ENCODE peak calls at places on chromosome 14, in eight cellular contexts. O, Y, J, P, Q, N, F and V are unnamed samples.

GRCh38 chr14:55000381-55000780 is 26.5 kb downstream of the WDHD1 start:
- DNase-seq in Q (no peak), O (no peak), Y (no peak), P (no peak), J (peak; percentile 42), F (no peak), N (no peak), V (no peak)

GRCh38 chr14:71714225-71714624 is 218.0 kb upstream of the RGS6 start:
- DNase-seq in Q (peak; percentile 96), F (no peak), N (no peak), J (peak; percentile 84), Y (no peak), P (no peak), O (no peak), V (no peak)

GRCh38 chr14:94787655-94788054 is 17.7 kb upstream of the GSC start:
- DNase-seq in F (no peak), Q (no peak), N (no peak), Y (no peak), P (no peak), J (no peak), O (no peak), V (no peak)

GRCh38 chr14:96693252-96693820 is 103.8 kb upstream of the VRK1 start:
- DNase-seq in O (no peak), P (no peak), N (no peak), Y (no peak), J (no peak), Q (no peak), F (no peak), V (no peak)

GRCh38 chr14:49634547-49635334 is at the start of gene DNAAF2:
- DNase-seq in N (peak; percentile 80), Y (peak; percentile 71), O (peak; percentile 69), J (peak; percentile 75), Q (peak; percentile 65), P (peak; percentile 72), F (peak; percentile 78), V (peak; percentile 87)

GRCh38 chr14:88614218-88614907 is 51.5 kb downstream of the ZC3H14 start:
- DNase-seq in N (no peak), Q (peak; percentile 85), F (no peak), Y (no peak), O (no peak), P (no peak), J (peak; percentile 84), V (no peak)

GRCh38 chr14:56202256-56202655 is 84.0 kb downstream of the PELI2 start:
- DNase-seq in J (no peak), O (no peak), N (no peak), Q (no peak), Y (no peak), P (no peak), F (no peak), V (no peak)

GRCh38 chr14:59897757-59898383 is 22.1 kb upstream of the LRRC9 start:
- DNase-seq in Y (no peak), O (peak; percentile 26), P (no peak), N (no peak), F (peak; percentile 58), J (peak; percentile 45), Q (peak; percentile 51), V (no peak)

GRCh38 chr14:61752626-61753025 is 9.6 kb upstream of the SNAPC1 start:
- DNase-seq in N (no peak), P (no peak), Y (no peak), Q (peak; percentile 46), F (no peak), J (peak; percentile 32), O (no peak), V (no peak)

GRCh38 chr14:65470404-65470880 is 57.9 kb downstream of the FUT8 start:
- DNase-seq in F (no peak), Q (no peak), O (no peak), Y (no peak), J (no peak), N (no peak), P (no peak), V (no peak)

GRCh38 chr14:59918824-59919581 is 941 bp upstream of the LRRC9 start:
- DNase-seq in P (peak; percentile 66), O (no peak), Y (peak; percentile 14), F (peak; percentile 23), J (peak; percentile 55), N (no peak), Q (peak; percentile 53), V (peak; percentile 50)

GRCh38 chr14:43252866-43253265 is 1254.2 kb downstream of the FSCB start:
- DNase-seq in N (no peak), Q (no peak), O (no peak), F (no peak), P (no peak), J (no peak), Y (no peak), V (no peak)

GRCh38 chr14:93978735-93979134 is 2.4 kb upstream of the ASB2 start:
- DNase-seq in J (no peak), Q (no peak), O (no peak), Y (no peak), N (no peak), P (no peak), F (no peak), V (no peak)

GRCh38 chr14:54866588-54866987 is 36.0 kb downstream of the GCH1 start:
- DNase-seq in O (no peak), Y (no peak), P (no peak), N (no peak), Q (no peak), J (no peak), F (no peak), V (no peak)

GRCh38 chr14:55151601-55152000 is 22.5 kb downstream of the LGALS3 start:
- DNase-seq in Q (no peak), Y (no peak), J (no peak), F (no peak), O (no peak), N (no peak), P (no peak), V (no peak)

GRCh38 chr14:54335569-54336155 is 61.1 kb upstream of the CDKN3 start:
- DNase-seq in P (no peak), Y (no peak), N (no peak), F (no peak), Q (no peak), J (no peak), O (no peak), V (no peak)

GRCh38 chr14:61288720-61289119 is 7.6 kb upstream of the TMEM30B start:
- DNase-seq in Y (no peak), J (no peak), N (no peak), F (no peak), Q (no peak), P (no peak), O (no peak), V (no peak)

GRCh38 chr14:61620130-61620946 is 75.0 kb upstream of the HIF1A start:
- DNase-seq in Q (peak; percentile 99), J (peak; percentile 93), P (no peak), F (no peak), N (no peak), O (no peak), Y (no peak), V (no peak)

GRCh38 chr14:42214981-42215491 is 608.4 kb downstream of the LRFN5 start:
- DNase-seq in P (no peak), Y (peak; percentile 12), O (no peak), J (peak; percentile 81), Q (peak; percentile 92), F (no peak), N (no peak), V (no peak)

GRCh38 chr14:96091149-96091693 is 52.1 kb downstream of the C14orf132 start:
- DNase-seq in Y (no peak), P (peak; percentile 62), Q (no peak), J (no peak), N (peak; percentile 65), O (no peak), F (no peak), V (peak; percentile 73)

GRCh38 chr14:53509845-53510244 is 356.7 kb upstream of the DDHD1 start:
- DNase-seq in F (no peak), Q (peak; percentile 91), N (peak; percentile 76), J (no peak), P (no peak), O (peak; percentile 27), Y (no peak), V (no peak)

GRCh38 chr14:57533214-57533613 is 39.6 kb upstream of the CCDC198 start:
- DNase-seq in Y (peak; percentile 12), N (no peak), Q (peak; percentile 42), F (peak; percentile 35), J (peak; percentile 16), O (no peak), P (no peak), V (no peak)

GRCh38 chr14:76138119-76138757 is 13.5 kb upstream of the GPATCH2L start:
- DNase-seq in J (no peak), Y (no peak), Q (no peak), O (no peak), F (no peak), N (no peak), P (no peak), V (no peak)

DNA sequence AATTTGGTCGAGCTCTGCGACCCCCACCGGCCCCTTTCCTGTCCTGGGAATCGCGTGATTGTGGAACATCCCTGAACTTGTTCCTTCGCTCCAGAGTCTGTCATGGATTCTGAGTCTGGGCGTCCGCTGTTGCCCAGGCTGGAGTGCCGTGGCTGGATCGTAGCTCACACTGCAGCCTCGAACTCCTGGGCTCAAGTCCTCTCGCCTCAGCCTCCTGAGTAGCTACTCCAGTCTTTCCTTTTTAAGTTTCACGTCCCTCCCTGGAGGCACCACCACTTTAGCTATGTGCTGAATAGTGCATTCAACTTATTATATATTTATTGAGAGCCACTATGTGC is 698 bp downstream of the ACOT6 start:
- DNase-seq in F (no peak), O (peak; percentile 36), Y (no peak), J (no peak), Q (peak; percentile 41), N (no peak), P (no peak), V (no peak)
- H3K4me3 ChIP-seq in F (peak overlapping the region; percentile 64), O (peak overlapping the region; percentile 63), Y (peak overlapping the region; percentile 71), J (peak overlapping the region; percentile 48), Q (peak overlapping the region; percentile 67), N (peak overlapping the region; percentile 87), P (peak overlapping the region; percentile 64), V (peak overlapping the region; percentile 49)

GRCh38 chr14:32720927-32721326 is 217.8 kb upstream of the NPAS3 start:
- DNase-seq in J (no peak), P (no peak), Q (no peak), F (no peak), N (no peak), Y (no peak), O (no peak), V (no peak)
- H3K4me3 ChIP-seq in J (no peak overlapping the region), P (no peak overlapping the region), Q (no peak overlapping the region), F (no peak overlapping the region), N (no peak overlapping the region), Y (no peak overlapping the region), O (no peak overlapping the region), V (no peak overlapping the region)

GRCh38 chr14:20631023-20631820 is 10.3 kb downstream of the OR6S1 start:
- DNase-seq in N (no peak), O (peak; percentile 59), P (no peak), J (peak; percentile 58), F (peak; percentile 77), Q (peak; percentile 76), Y (no peak), V (no peak)
- H3K4me3 ChIP-seq in N (peak overlapping the region; percentile 57), O (peak overlapping the region; percentile 29), P (peak overlapping the region; percentile 20), J (peak overlapping the region; percentile 42), F (peak overlapping the region; percentile 38), Q (peak overlapping the region; percentile 61), Y (peak overlapping the region; percentile 54), V (peak overlapping the region; percentile 29)

DNA sequence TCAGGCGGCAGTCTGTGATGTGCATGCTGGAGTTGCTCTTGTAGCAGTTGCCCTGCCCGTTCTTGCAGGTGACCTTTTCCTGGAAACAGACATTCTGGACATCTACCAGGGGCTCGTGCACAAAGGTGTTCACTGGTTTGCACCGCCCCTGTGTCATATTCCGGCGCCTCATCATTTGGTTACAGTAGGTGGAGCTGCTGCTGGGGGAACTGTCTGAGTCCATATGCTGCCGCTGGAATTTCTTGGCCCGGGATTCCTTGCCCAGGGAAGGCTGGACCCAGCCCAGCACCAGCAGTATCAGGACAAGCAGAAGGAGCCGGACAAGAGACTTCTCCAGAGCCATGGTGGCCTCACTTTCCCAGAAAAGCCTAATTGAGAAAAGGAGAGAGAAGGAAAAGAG is 918 bp downstream of the RNASE1 start:
- DNase-seq in J (no peak), P (no peak), O (peak; percentile 68), Y (no peak), N (no peak), Q (no peak), F (no peak), V (no peak)
- H3K4me3 ChIP-seq in J (no peak overlapping the region), P (peak overlapping the region; percentile 37), O (peak overlapping the region; percentile 9), Y (no peak overlapping the region), N (peak overlapping the region; percentile 64), Q (no peak overlapping the region), F (no peak overlapping the region), V (no peak overlapping the region)